ENCODE peak calls at places on chromosomes 2 and 18, in seven cellular contexts. P is GM12878, J is HCT116, I is HepG2, U is H1, E is SK-N-SH, Y is K562. N is an unnamed sample.

GRCh38 chr2:67476808-67477790 is 80.0 kb downstream of the ETAA1 start:
- DNase-seq in P (no peak), J (peak), I (peak), U (no peak), E (peak), Y (peak), N (no peak)

GRCh38 chr18:49094136-49094535 is 143.4 kb upstream of the SMAD7 start:
- DNase-seq in P (no peak), J (no peak), I (no peak), U (no peak), E (no peak), Y (no peak), N (no peak)

GRCh38 chr2:33670392-33670937 is 71.4 kb upstream of the FAM98A start:
- DNase-seq in P (no peak), J (peak), I (no peak), U (no peak), E (no peak), Y (peak), N (no peak)

GRCh38 chr2:219645631-219646527 is 18.4 kb downstream of the SLC4A3 start:
- DNase-seq in P (no peak), J (peak), I (peak), U (no peak), E (no peak), Y (no peak), N (peak)

GRCh38 chr2:162063899-162064298 is 10.1 kb downstream of the DPP4 start:
- DNase-seq in P (no peak), J (no peak), I (no peak), U (no peak), E (no peak), Y (no peak), N (no peak)

GRCh38 chr2:194363295-194363694 is 1293.7 kb upstream of the SLC39A10 start:
- DNase-seq in P (no peak), J (no peak), I (no peak), U (no peak), E (no peak), Y (no peak), N (no peak)

GRCh38 chr18:3012306-3012919 is 531 bp downstream of the LPIN2 start:
- DNase-seq in P (no peak), J (no peak), I (no peak), U (no peak), E (peak), Y (peak), N (no peak)

GRCh38 chr2:105104208-105104731 is 66.4 kb downstream of the MRPS9 start:
- DNase-seq in P (no peak), J (no peak), I (no peak), U (no peak), E (no peak), Y (no peak), N (no peak)

GRCh38 chr2:70958759-70959158 is 19.7 kb upstream of the ANKRD53 start:
- DNase-seq in P (no peak), J (no peak), I (no peak), U (no peak), E (no peak), Y (no peak), N (no peak)

GRCh38 chr2:26679857-26680256 is 12.7 kb upstream of the KCNK3 start:
- DNase-seq in P (no peak), J (no peak), I (no peak), U (no peak), E (no peak), Y (no peak), N (no peak)

GRCh38 chr2:101160454-101160853 is 9.3 kb upstream of the TBC1D8 start:
- DNase-seq in P (no peak), J (no peak), I (no peak), U (no peak), E (no peak), Y (no peak), N (no peak)

GRCh38 chr18:39611381-39612090 is 2045.9 kb upstream of the CELF4 start:
- DNase-seq in P (no peak), J (no peak), I (no peak), U (no peak), E (no peak), Y (no peak), N (no peak)

GRCh38 chr2:240586919-240587800 is 626 bp downstream of the CAPN10 start:
- DNase-seq in P (no peak), J (no peak), I (peak), U (no peak), E (peak), Y (no peak), N (no peak)

GRCh38 chr2:236943841-236944513 is 141.7 kb upstream of the COPS8 start:
- DNase-seq in P (no peak), J (no peak), I (no peak), U (no peak), E (no peak), Y (no peak), N (no peak)

GRCh38 chr2:191539068-191539467 is 138.9 kb upstream of the NABP1 start:
- DNase-seq in P (no peak), J (peak), I (no peak), U (no peak), E (peak), Y (peak), N (peak)

GRCh38 chr18:2855560-2856350 is 8.9 kb downstream of the EMILIN2 start:
- DNase-seq in P (no peak), J (no peak), I (peak), U (no peak), E (no peak), Y (peak), N (no peak)

GRCh38 chr2:111028720-111029119 is 92.0 kb upstream of the BCL2L11 start:
- DNase-seq in P (no peak), J (peak), I (no peak), U (peak), E (no peak), Y (no peak), N (no peak)

GRCh38 chr2:229731916-229732315 is 17.6 kb upstream of the DNER start:
- DNase-seq in P (no peak), J (no peak), I (no peak), U (no peak), E (no peak), Y (no peak), N (no peak)

GRCh38 chr2:104545055-104545454 is 308.9 kb upstream of the POU3F3 start:
- DNase-seq in P (no peak), J (no peak), I (no peak), U (no peak), E (no peak), Y (no peak), N (no peak)

GRCh38 chr2:195037072-195037471 is 620.0 kb upstream of the SLC39A10 start:
- DNase-seq in P (no peak), J (no peak), I (no peak), U (no peak), E (no peak), Y (no peak), N (no peak)

GRCh38 chr2:8059255-8059654 is 622.6 kb upstream of the ID2 start:
- DNase-seq in P (no peak), J (no peak), I (no peak), U (no peak), E (no peak), Y (no peak), N (no peak)

GRCh38 chr2:128622371-128622770 is 303.7 kb upstream of the HS6ST1 start:
- DNase-seq in P (no peak), J (no peak), I (no peak), U (no peak), E (no peak), Y (no peak), N (no peak)

GRCh38 chr2:104052341-104052740 is 801.6 kb upstream of the POU3F3 start:
- DNase-seq in P (no peak), J (no peak), I (no peak), U (no peak), E (no peak), Y (no peak), N (no peak)

GRCh38 chr2:211103989-211104388 is 547.6 kb downstream of the CPS1 start:
- DNase-seq in P (no peak), J (no peak), I (no peak), U (no peak), E (no peak), Y (no peak), N (no peak)

GRCh38 chr2:26694001-26694400 is 1.5 kb downstream of the KCNK3 start:
- DNase-seq in P (no peak), J (no peak), I (no peak), U (no peak), E (no peak), Y (no peak), N (no peak)

GRCh38 chr2:12881952-12882351 is 165.2 kb downstream of the TRIB2 start:
- DNase-seq in P (no peak), J (no peak), I (no peak), U (no peak), E (no peak), Y (no peak), N (no peak)

GRCh38 chr2:58890865-58891525 is 649.9 kb upstream of the FANCL start:
- DNase-seq in P (no peak), J (no peak), I (no peak), U (no peak), E (no peak), Y (no peak), N (no peak)

GRCh38 chr2:61700465-61700864 is 153.4 kb downstream of the FAM161A start:
- DNase-seq in P (no peak), J (no peak), I (no peak), U (no peak), E (no peak), Y (no peak), N (no peak)

GRCh38 chr2:185771396-185771795 is 32.8 kb downstream of the FSIP2 start:
- DNase-seq in P (no peak), J (no peak), I (no peak), U (no peak), E (no peak), Y (no peak), N (peak)

GRCh38 chr2:44894058-44894457 is 47.4 kb upstream of the SIX3 start:
- DNase-seq in P (peak), J (no peak), I (no peak), U (no peak), E (no peak), Y (no peak), N (no peak)

GRCh38 chr2:54627973-54628372 is 95.5 kb upstream of the EML6 start:
- DNase-seq in P (no peak), J (no peak), I (no peak), U (no peak), E (no peak), Y (no peak), N (no peak)

GRCh38 chr2:37459095-37459981 is 114.9 kb downstream of the QPCT start:
- DNase-seq in P (no peak), J (no peak), I (no peak), U (no peak), E (peak), Y (no peak), N (no peak)

GRCh38 chr2:217069263-217070042 is 209.6 kb upstream of the TNP1 start:
- DNase-seq in P (no peak), J (no peak), I (no peak), U (no peak), E (no peak), Y (no peak), N (no peak)

DNA sequence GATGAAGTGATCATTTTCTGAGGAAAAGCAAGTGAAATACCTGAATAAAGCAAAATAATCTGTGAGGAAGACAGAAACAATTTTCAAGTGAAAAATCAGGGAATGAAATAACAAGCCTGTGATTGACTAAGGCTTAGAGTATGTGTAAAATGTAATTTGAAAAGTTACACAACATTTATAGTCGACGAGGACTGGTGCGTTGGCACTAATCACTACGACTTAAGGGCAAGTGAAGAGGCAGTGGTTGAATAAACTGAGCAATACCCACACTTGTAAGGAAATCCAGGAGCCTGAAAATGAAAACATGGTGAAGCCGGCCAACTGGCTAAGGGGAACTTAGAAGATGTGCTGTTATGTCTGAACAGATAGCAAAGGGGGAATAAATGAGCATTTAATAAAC is 13.3 kb downstream of the DOK1 start:
- DNase-seq in P (no peak), J (no peak), I (no peak), U (no peak), E (no peak), Y (no peak), N (no peak)
- H3K4me3 ChIP-seq in P (no peak), J (no peak), I (no peak), U (no peak), E (no peak), Y (no peak), N (no peak)

DNA sequence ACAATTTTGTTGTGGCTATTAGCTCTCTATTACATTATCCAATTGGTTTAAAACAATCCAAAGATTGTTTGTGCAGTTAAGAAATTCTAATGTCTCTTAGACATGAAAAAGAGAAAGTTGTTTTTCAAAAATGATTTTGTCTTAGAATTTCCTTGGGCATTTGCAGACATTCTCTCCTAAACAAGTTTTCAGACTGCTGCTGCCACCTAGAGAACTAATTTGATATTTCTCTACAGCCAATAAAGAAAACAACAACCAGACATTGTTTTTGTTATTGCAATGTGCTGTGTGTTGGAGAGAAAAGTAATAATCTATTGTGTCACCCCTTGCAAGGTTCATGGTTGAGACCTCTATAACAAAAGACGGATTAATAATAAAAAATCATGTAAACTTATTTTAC is 119.0 kb upstream of the SYT4 start:
- DNase-seq in P (no peak), J (no peak), I (no peak), U (no peak), E (peak), Y (no peak), N (no peak)
- TF ChIP-seq YY1 in P (no peak), J (no peak), I (no peak), U (no peak), E (no peak), Y (no peak), N (no peak)

GRCh38 chr2:74374509-74375205 is 5.5 kb downstream of the DCTN1 start:
- DNase-seq in P (no peak), J (no peak), I (no peak), U (peak), E (peak), Y (peak), N (peak)

GRCh38 chr2:74375838-74376237 is 4.3 kb downstream of the DCTN1 start:
- DNase-seq in P (no peak), J (no peak), I (no peak), U (no peak), E (no peak), Y (no peak), N (no peak)

GRCh38 chr2:74372674-74373073 is 7.4 kb downstream of the DCTN1 start:
- DNase-seq in P (no peak), J (no peak), I (no peak), U (no peak), E (no peak), Y (no peak), N (no peak)

GRCh38 chr2:74373189-74373588 is 6.9 kb downstream of the DCTN1 start:
- DNase-seq in P (no peak), J (no peak), I (no peak), U (no peak), E (no peak), Y (no peak), N (peak)

GRCh38 chr2:74373985-74374384 is 6.1 kb downstream of the DCTN1 start:
- DNase-seq in P (no peak), J (no peak), I (no peak), U (no peak), E (peak), Y (no peak), N (no peak)
- H3K4me3 ChIP-seq in P (no peak), J (no peak), I (no peak), U (peak), E (peak), Y (no peak), N (peak)

GRCh38 chr18:77223221-77223639 is 26.4 kb upstream of the GALR1 start:
- DNase-seq in P (no peak), J (no peak), I (no peak), U (no peak), E (no peak), Y (no peak), N (no peak)
- TF ChIP-seq YY1 in P (no peak), J (no peak), I (no peak), U (no peak), E (no peak), Y (no peak), N (no peak)

DNA sequence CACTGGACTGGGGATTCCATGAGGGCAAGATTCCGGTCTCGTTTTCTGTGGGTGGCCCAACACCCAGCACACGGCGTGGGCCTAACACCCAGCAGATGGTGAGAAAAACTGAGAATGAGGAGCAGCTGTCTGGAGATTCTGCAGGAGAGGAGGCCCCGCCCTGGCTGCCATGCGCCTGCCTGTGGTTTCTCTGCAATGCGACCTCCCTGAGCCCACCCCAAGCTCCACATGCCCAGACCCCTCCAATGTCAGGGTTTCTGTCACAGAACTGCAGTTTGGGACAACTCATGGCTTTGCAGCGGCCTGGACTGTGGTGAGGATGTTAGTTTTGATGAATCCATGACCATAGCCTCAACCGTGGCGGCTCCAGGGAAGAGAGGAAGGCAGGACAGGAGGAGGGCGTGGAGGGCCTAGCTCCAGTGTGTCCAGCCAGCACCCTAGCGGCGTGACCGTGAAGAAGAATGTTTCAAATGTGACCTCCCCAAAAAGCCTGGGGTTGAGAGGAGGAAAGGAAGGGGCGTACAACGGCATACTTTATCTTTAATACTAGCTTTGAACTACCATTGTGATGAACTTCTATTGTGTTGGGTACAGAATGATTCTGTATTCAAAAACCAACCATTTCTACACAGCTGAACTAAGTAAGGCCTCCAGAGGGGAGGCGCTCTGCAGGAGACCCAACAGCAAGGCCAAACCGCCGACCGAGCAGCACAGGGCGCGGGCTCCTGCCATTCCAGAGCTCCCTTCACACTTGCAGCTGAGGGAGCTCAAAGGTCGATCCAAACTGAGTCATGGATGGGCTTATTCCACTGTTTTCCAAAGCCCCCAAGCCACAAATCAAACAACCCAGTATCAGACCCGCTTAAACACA is 3.4 kb downstream of the PXDN start:
- DNase-seq in P (no peak), J (no peak), I (no peak), U (no peak), E (no peak), Y (no peak), N (no peak)
- H3K4me3 ChIP-seq in P (no peak), J (no peak), I (no peak), U (no peak), E (no peak), Y (no peak), N (no peak)

GRCh38 chr2:171344182-171344581 is 89.6 kb downstream of the METTL8 start:
- DNase-seq in P (no peak), J (no peak), I (no peak), U (no peak), E (no peak), Y (no peak), N (no peak)
- TF ChIP-seq YY1 in P (no peak), J (no peak), I (no peak), U (no peak), E (no peak), Y (no peak), N (no peak)